ENCODE peak calls at places on chromosomes 7 and 10, in six cellular contexts. One of them, this sample, is unnamed.

GRCh38 chr10:22321831-22322662 is 1.1 kb downstream of the BMI1 start:
- DNase-seq in progenitor cell of endocrine pancreas: no peak
- DNase-seq in AML-193: no peak
- DNase-seq in NCI-H524: no peak
- DNase-seq in hippocampal formation: peak
- DNase-seq in HT1080: peak
- DNase-seq in this sample: no peak

GRCh38 chr7:84399661-84400060 is 205.1 kb upstream of the SEMA3A start:
- DNase-seq in HT1080: no peak
- DNase-seq in NCI-H524: no peak
- DNase-seq in AML-193: no peak
- DNase-seq in hippocampal formation: no peak
- DNase-seq in progenitor cell of endocrine pancreas: no peak
- DNase-seq in this sample: no peak

GRCh38 chr7:3943779-3944520 is 642.9 kb downstream of the SDK1 start:
- DNase-seq in HT1080: no peak
- DNase-seq in hippocampal formation: no peak
- DNase-seq in NCI-H524: no peak
- DNase-seq in AML-193: no peak
- DNase-seq in progenitor cell of endocrine pancreas: no peak
- DNase-seq in this sample: no peak

GRCh38 chr10:88065384-88066049 is 202.1 kb downstream of the PTEN start:
- DNase-seq in progenitor cell of endocrine pancreas: no peak
- DNase-seq in hippocampal formation: no peak
- DNase-seq in AML-193: no peak
- DNase-seq in NCI-H524: no peak
- DNase-seq in HT1080: no peak
- DNase-seq in this sample: no peak

GRCh38 chr7:42843209-42843800 is 68.6 kb downstream of the C7orf25 start:
- DNase-seq in AML-193: no peak
- DNase-seq in HT1080: peak
- DNase-seq in progenitor cell of endocrine pancreas: no peak
- DNase-seq in hippocampal formation: peak
- DNase-seq in NCI-H524: no peak
- DNase-seq in this sample: peak

GRCh38 chr10:124342136-124342820 is 76.4 kb downstream of the OAT start:
- DNase-seq in AML-193: no peak
- DNase-seq in hippocampal formation: no peak
- DNase-seq in NCI-H524: no peak
- DNase-seq in HT1080: no peak
- DNase-seq in progenitor cell of endocrine pancreas: no peak
- DNase-seq in this sample: no peak

GRCh38 chr7:151599401-151600227 is 79.9 kb upstream of the RHEB start:
- DNase-seq in HT1080: peak
- DNase-seq in AML-193: no peak
- DNase-seq in hippocampal formation: no peak
- DNase-seq in NCI-H524: no peak
- DNase-seq in progenitor cell of endocrine pancreas: no peak
- DNase-seq in this sample: no peak

GRCh38 chr7:132140341-132140740 is 435.9 kb downstream of the PLXNA4 start:
- DNase-seq in NCI-H524: no peak
- DNase-seq in AML-193: no peak
- DNase-seq in progenitor cell of endocrine pancreas: no peak
- DNase-seq in hippocampal formation: no peak
- DNase-seq in HT1080: peak
- DNase-seq in this sample: no peak

GRCh38 chr10:67622506-67622905 is 73.5 kb downstream of the CTNNA3 start:
- DNase-seq in AML-193: no peak
- DNase-seq in progenitor cell of endocrine pancreas: no peak
- DNase-seq in hippocampal formation: no peak
- DNase-seq in HT1080: no peak
- DNase-seq in NCI-H524: no peak
- DNase-seq in this sample: no peak

GRCh38 chr7:27842851-27843250 is 102.9 kb downstream of the TAX1BP1 start:
- DNase-seq in HT1080: no peak
- DNase-seq in hippocampal formation: no peak
- DNase-seq in NCI-H524: no peak
- DNase-seq in progenitor cell of endocrine pancreas: no peak
- DNase-seq in AML-193: no peak
- DNase-seq in this sample: no peak

GRCh38 chr10:128206676-128207075 is 80.5 kb upstream of the MKI67 start:
- DNase-seq in AML-193: no peak
- DNase-seq in progenitor cell of endocrine pancreas: no peak
- DNase-seq in NCI-H524: no peak
- DNase-seq in hippocampal formation: no peak
- DNase-seq in HT1080: no peak
- DNase-seq in this sample: no peak

GRCh38 chr7:133705596-133705995 is 421.5 kb upstream of the LRGUK start:
- DNase-seq in HT1080: peak
- DNase-seq in hippocampal formation: no peak
- DNase-seq in progenitor cell of endocrine pancreas: no peak
- DNase-seq in AML-193: no peak
- DNase-seq in NCI-H524: no peak
- DNase-seq in this sample: no peak

GRCh38 chr7:116511552-116512523 is 12.3 kb downstream of the CAV2 start:
- DNase-seq in AML-193: peak
- DNase-seq in progenitor cell of endocrine pancreas: no peak
- DNase-seq in hippocampal formation: peak
- DNase-seq in NCI-H524: no peak
- DNase-seq in HT1080: peak
- DNase-seq in this sample: peak